ENCODE peak calls at places on chromosomes 6 and 20, in eight cellular contexts. N, O, P, F, Q, S, W and H are unnamed samples.

GRCh38 chr6:85756982-85757381 is 114.3 kb upstream of the SYNCRIP start:
- DNase-seq in P (no peak), N (peak), W (peak), O (peak), S (peak), Q (no peak), F (peak), H (peak)

GRCh38 chr6:75145976-75146375 is 59.9 kb downstream of the COL12A1 start:
- DNase-seq in O (no peak), Q (no peak), N (peak), W (no peak), P (no peak), F (no peak), S (no peak), H (no peak)

GRCh38 chr20:45104786-45105185 is 3.9 kb upstream of the KCNS1 start:
- DNase-seq in S (peak), F (peak), N (no peak), W (peak), O (peak), P (no peak), Q (no peak), H (no peak)

GRCh38 chr20:32289661-32290431 is 12.4 kb downstream of the KIF3B start:
- DNase-seq in S (no peak), Q (no peak), W (no peak), P (peak), N (no peak), F (no peak), O (no peak), H (no peak)

GRCh38 chr6:137715589-137716045 is 151.4 kb upstream of the TNFAIP3 start:
- DNase-seq in W (no peak), Q (no peak), O (no peak), P (no peak), F (no peak), N (no peak), S (no peak), H (no peak)

GRCh38 chr20:48332555-48332954 is 495.2 kb downstream of the PREX1 start:
- DNase-seq in Q (no peak), F (no peak), N (no peak), W (no peak), P (no peak), S (no peak), O (no peak), H (no peak)

GRCh38 chr6:16698163-16698533 is 63.1 kb downstream of the ATXN1 start:
- DNase-seq in O (no peak), W (no peak), Q (no peak), P (no peak), S (peak), N (peak), F (no peak), H (no peak)

GRCh38 chr6:105029581-105029980 is 72.7 kb downstream of the LIN28B start:
- DNase-seq in P (no peak), W (no peak), F (no peak), S (no peak), O (no peak), Q (no peak), N (no peak), H (no peak)

GRCh38 chr6:35739645-35740517 is 3.0 kb downstream of the ARMC12 start:
- DNase-seq in O (no peak), W (no peak), N (peak), Q (no peak), P (no peak), S (no peak), F (no peak), H (no peak)

GRCh38 chr20:48626226-48626937 is 201.4 kb downstream of the PREX1 start:
- DNase-seq in W (peak), N (no peak), S (no peak), P (no peak), Q (no peak), O (peak), F (no peak), H (no peak)

GRCh38 chr6:148231572-148231971 is 111.1 kb upstream of the SASH1 start:
- DNase-seq in N (no peak), F (peak), S (peak), P (no peak), Q (no peak), O (peak), W (peak), H (no peak)

GRCh38 chr6:84061174-84061573 is 27.6 kb downstream of the MRAP2 start:
- DNase-seq in W (peak), Q (no peak), F (no peak), P (no peak), O (no peak), S (no peak), N (no peak), H (no peak)

GRCh38 chr20:59324441-59324840 is 24.0 kb downstream of the EDN3 start:
- DNase-seq in F (no peak), W (no peak), N (no peak), Q (no peak), P (no peak), S (no peak), O (no peak), H (no peak)

GRCh38 chr6:4085329-4085695 is 6.4 kb upstream of the FAM217A start:
- DNase-seq in W (no peak), Q (no peak), N (no peak), F (no peak), P (no peak), O (no peak), S (peak), H (no peak)

GRCh38 chr6:118993803-118994231 is 58.9 kb upstream of the MCM9 start:
- DNase-seq in S (no peak), Q (no peak), P (no peak), W (no peak), N (no peak), O (no peak), F (no peak), H (no peak)

GRCh38 chr6:143038845-143039244 is 21.8 kb upstream of the AIG1 start:
- DNase-seq in P (no peak), N (no peak), W (no peak), O (no peak), S (no peak), Q (no peak), F (no peak), H (no peak)

GRCh38 chr20:23085415-23086055 is 589 bp downstream of the CD93 start:
- DNase-seq in F (no peak), O (no peak), Q (no peak), P (no peak), S (no peak), W (no peak), N (no peak), H (no peak)

GRCh38 chr20:49685809-49686208 is 27.9 kb downstream of the B4GALT5 start:
- DNase-seq in Q (no peak), N (no peak), O (peak), P (no peak), F (no peak), S (peak), W (peak), H (no peak)

GRCh38 chr6:16819752-16820151 is 58.5 kb upstream of the ATXN1 start:
- DNase-seq in N (peak), O (peak), P (no peak), Q (no peak), W (no peak), F (no peak), S (peak), H (peak)

GRCh38 chr6:108518714-108519576 is 41.8 kb upstream of the FOXO3 start:
- DNase-seq in S (peak), N (peak), O (peak), F (peak), Q (no peak), P (no peak), W (peak), H (no peak)

GRCh38 chr20:6501061-6501460 is 266.4 kb upstream of the BMP2 start:
- DNase-seq in O (peak), F (peak), W (peak), N (no peak), S (peak), Q (peak), P (no peak), H (no peak)

GRCh38 chr6:1474205-1474604 is 84.8 kb downstream of the FOXF2 start:
- DNase-seq in S (no peak), N (no peak), F (no peak), P (no peak), O (no peak), W (no peak), Q (no peak), H (no peak)

GRCh38 chr20:8376940-8377339 is 244.9 kb downstream of the PLCB1 start:
- DNase-seq in N (no peak), S (no peak), Q (no peak), P (no peak), F (no peak), O (no peak), W (no peak), H (no peak)

GRCh38 chr6:25874822-25875562 is 949 bp upstream of the SLC17A3 start:
- DNase-seq in W (peak), N (no peak), O (no peak), P (no peak), F (no peak), S (no peak), Q (no peak), H (no peak)

GRCh38 chr20:47392015-47392720 is 35.7 kb upstream of the ZMYND8 start:
- DNase-seq in N (no peak), W (peak), P (no peak), Q (peak), O (peak), F (peak), S (peak), H (no peak)

GRCh38 chr6:74249658-74250057 is 553.7 kb downstream of the CD109 start:
- DNase-seq in F (no peak), P (no peak), N (no peak), O (peak), S (no peak), W (peak), Q (no peak), H (no peak)

GRCh38 chr20:44997171-44997570 is 30.9 kb downstream of the STK4 start:
- DNase-seq in P (no peak), S (no peak), F (no peak), W (no peak), Q (no peak), O (no peak), N (no peak), H (no peak)

GRCh38 chr6:115544765-115545409 is 515.8 kb downstream of the FRK start:
- DNase-seq in P (no peak), N (no peak), F (no peak), Q (no peak), S (no peak), W (no peak), O (no peak), H (no peak)

GRCh38 chr6:54846243-54846856 is at the start of gene FAM83B:
- DNase-seq in O (no peak), Q (no peak), P (peak), N (peak), F (no peak), W (peak), S (peak), H (no peak)

GRCh38 chr6:142756215-142756630 is 188.8 kb downstream of the HIVEP2 start:
- DNase-seq in O (peak), W (peak), N (no peak), Q (no peak), P (no peak), F (peak), S (peak), H (no peak)

GRCh38 chr20:50115041-50115512 is 2.1 kb upstream of the UBE2V1 start:
- DNase-seq in S (no peak), Q (no peak), F (no peak), W (no peak), N (no peak), O (no peak), P (no peak), H (no peak)

GRCh38 chr20:13671500-13672288 is 33.0 kb upstream of the TASP1 start:
- DNase-seq in W (peak), N (no peak), Q (no peak), S (peak), P (no peak), O (peak), F (peak), H (no peak)

GRCh38 chr6:168756009-168756634 is 315.1 kb downstream of the SMOC2 start:
- DNase-seq in F (peak), N (peak), P (no peak), W (peak), S (no peak), O (peak), Q (no peak), H (no peak)

GRCh38 chr6:32087574-32088486 is 21.3 kb downstream of the TNXB start:
- DNase-seq in P (peak), W (peak), Q (peak), S (peak), N (peak), O (peak), F (peak), H (peak)

GRCh38 chr20:58091810-58092209 is 136.6 kb downstream of the ANKRD60 start:
- DNase-seq in F (no peak), W (no peak), Q (no peak), S (no peak), O (no peak), P (no peak), N (no peak), H (no peak)

GRCh38 chr20:58094160-58094559 is 134.3 kb downstream of the ANKRD60 start:
- DNase-seq in Q (no peak), S (no peak), P (no peak), N (no peak), O (no peak), F (no peak), W (no peak), H (no peak)

GRCh38 chr20:58092353-58092752 is 136.1 kb downstream of the ANKRD60 start:
- DNase-seq in N (no peak), W (no peak), S (no peak), F (no peak), P (no peak), O (no peak), Q (no peak), H (no peak)

GRCh38 chr20:58094698-58095097 is 133.8 kb downstream of the ANKRD60 start:
- DNase-seq in O (no peak), P (no peak), N (no peak), S (no peak), F (no peak), W (no peak), Q (no peak), H (no peak)

GRCh38 chr20:58092871-58093270 is 135.6 kb downstream of the ANKRD60 start:
- DNase-seq in W (no peak), P (no peak), Q (no peak), F (no peak), S (no peak), O (no peak), N (no peak), H (no peak)
- H3K4me3 ChIP-seq in W (no peak), P (no peak), Q (no peak), F (no peak), S (no peak), O (no peak), N (no peak), H (no peak)

DNA sequence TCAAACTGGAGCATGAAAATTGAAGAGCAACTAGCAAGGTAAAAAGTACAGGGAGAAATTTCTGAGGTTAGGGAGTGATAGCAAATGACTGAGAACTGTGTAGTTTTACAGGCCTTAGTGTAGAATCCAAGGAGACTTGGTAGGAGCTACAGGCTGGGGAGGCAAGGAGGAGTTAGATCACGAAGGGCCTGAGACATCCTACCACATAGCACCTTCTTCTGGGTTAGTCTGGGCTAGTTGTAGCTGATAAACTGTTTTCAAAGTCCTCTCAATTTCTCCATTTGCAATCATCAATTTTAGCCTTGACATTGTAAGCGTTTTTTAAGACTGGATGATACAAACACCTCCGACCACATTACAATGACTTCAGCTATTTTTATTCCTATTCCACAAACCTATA is 209.7 kb downstream of the TMEM200A start:
- DNase-seq in Q (no peak), O (no peak), S (no peak), W (no peak), N (no peak), P (no peak), F (no peak), H (no peak)
- H3K4me3 ChIP-seq in Q (no peak), O (no peak), S (no peak), W (no peak), N (no peak), P (no peak), F (no peak), H (no peak)

GRCh38 chr20:61288331-61288784 is 36.3 kb downstream of the CDH4 start:
- DNase-seq in P (no peak), F (no peak), Q (no peak), S (no peak), O (no peak), N (no peak), W (no peak), H (no peak)
- H3K4me3 ChIP-seq in P (no peak), F (no peak), Q (no peak), S (no peak), O (no peak), N (no peak), W (no peak), H (no peak)

GRCh38 chr6:89643411-89643810 is 4.9 kb upstream of the LYRM2 start:
- DNase-seq in W (no peak), P (no peak), N (peak), F (no peak), O (no peak), S (no peak), Q (no peak), H (no peak)

GRCh38 chr6:89637960-89638319 is 607 bp downstream of the LYRM2 start:
- DNase-seq in S (no peak), W (no peak), F (peak), N (no peak), Q (no peak), O (no peak), P (peak), H (no peak)

GRCh38 chr6:89640804-89641203 is 2.3 kb upstream of the LYRM2 start:
- DNase-seq in O (peak), S (peak), P (no peak), Q (no peak), W (no peak), F (peak), N (no peak), H (no peak)

GRCh38 chr6:89638320-89639195 is at the start of gene LYRM2:
- DNase-seq in F (peak), N (peak), S (peak), O (peak), P (peak), Q (peak), W (peak), H (no peak)
- H3K4me3 ChIP-seq in F (peak), N (peak), S (peak), O (peak), P (peak), Q (peak), W (peak), H (peak)

GRCh38 chr20:1227121-1227582 is 1.3 kb downstream of the RAD21L1 start:
- DNase-seq in F (no peak), P (no peak), O (no peak), N (peak), W (no peak), Q (no peak), S (no peak), H (no peak)
- H3K4me3 ChIP-seq in F (no peak), P (no peak), O (no peak), N (no peak), W (no peak), Q (no peak), S (no peak), H (no peak)

DNA sequence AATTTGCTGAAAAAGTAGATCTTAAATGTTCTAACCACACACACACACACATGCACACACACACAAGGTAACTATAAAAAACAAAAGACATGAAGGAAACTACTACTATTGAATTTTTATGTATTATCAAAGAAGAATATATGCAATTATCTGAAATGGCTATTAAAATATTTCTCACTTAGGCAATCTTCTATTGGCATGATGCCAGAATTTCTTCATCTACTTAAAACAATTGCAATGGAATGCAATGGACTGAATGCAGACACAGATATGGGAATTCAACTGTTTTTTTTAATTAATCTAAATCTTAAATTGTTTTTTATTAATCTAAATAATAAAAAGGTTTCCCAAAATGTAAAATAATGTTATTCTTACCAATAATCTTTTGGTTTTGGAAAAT is 152.6 kb upstream of the SMLR1 start:
- DNase-seq in P (no peak), N (no peak), S (peak), O (peak), Q (no peak), F (no peak), W (peak), H (no peak)
- H3K4me3 ChIP-seq in P (no peak), N (no peak), S (no peak), O (no peak), Q (no peak), F (no peak), W (no peak), H (no peak)

GRCh38 chr6:27667651-27668441 is 194.9 kb upstream of the ZNF184 start:
- DNase-seq in W (no peak), N (peak), O (no peak), Q (no peak), P (no peak), S (peak), F (no peak), H (no peak)
- H3K4me3 ChIP-seq in W (peak), N (peak), O (peak), Q (no peak), P (peak), S (peak), F (peak), H (peak)

GRCh38 chr6:158751842-158752424 is 67.2 kb downstream of the EZR start:
- DNase-seq in N (no peak), W (no peak), F (no peak), O (no peak), P (peak), S (no peak), Q (no peak), H (no peak)
- H3K4me3 ChIP-seq in N (no peak), W (no peak), F (no peak), O (no peak), P (no peak), S (no peak), Q (no peak), H (no peak)